ENCODE peak calls at places on chromosomes 12 and 14, in seven cellular contexts. One of them, this sample, is unnamed.
A peak's percentile ranks its signal among the peaks of the same experiment; 100 is the strongest.

GRCh38 chr12:76201758-76202157 is 117.3 kb upstream of the NAP1L1 start:
- DNase-seq in Panc1: no peak
- DNase-seq in CD4-positive, alpha-beta T cell: no peak
- DNase-seq in spleen: no peak
- DNase-seq in pancreas: no peak
- DNase-seq in psoas muscle: no peak
- DNase-seq in fibroblast of lung: no peak
- DNase-seq in this sample: no peak

GRCh38 chr12:50240792-50241114 is 42.6 kb downstream of the LIMA1 start:
- DNase-seq in Panc1: no peak
- DNase-seq in CD4-positive, alpha-beta T cell: no peak
- DNase-seq in spleen: no peak
- DNase-seq in pancreas: no peak
- DNase-seq in psoas muscle: no peak
- DNase-seq in fibroblast of lung: no peak
- DNase-seq in this sample: no peak

GRCh38 chr14:23916446-23916845 is 37.1 kb upstream of the DHRS4 start:
- DNase-seq in Panc1: no peak
- DNase-seq in CD4-positive, alpha-beta T cell: no peak
- DNase-seq in spleen: no peak
- DNase-seq in pancreas: no peak
- DNase-seq in psoas muscle: no peak
- DNase-seq in fibroblast of lung: no peak
- DNase-seq in this sample: no peak

GRCh38 chr12:52082988-52083637 is 3.6 kb downstream of the SMIM41 start:
- DNase-seq in Panc1: peak; percentile 45
- DNase-seq in CD4-positive, alpha-beta T cell: peak; percentile 54
- DNase-seq in spleen: peak; percentile 89
- DNase-seq in pancreas: peak; percentile 83
- DNase-seq in psoas muscle: peak; percentile 85
- DNase-seq in fibroblast of lung: peak; percentile 73
- DNase-seq in this sample: no peak

GRCh38 chr14:68789798-68790655 is 2.8 kb downstream of the ZFP36L1 start:
- DNase-seq in Panc1: no peak
- DNase-seq in CD4-positive, alpha-beta T cell: no peak
- DNase-seq in spleen: peak; percentile 87
- DNase-seq in pancreas: peak; percentile 87
- DNase-seq in psoas muscle: peak; percentile 66
- DNase-seq in fibroblast of lung: peak; percentile 39
- DNase-seq in this sample: no peak

GRCh38 chr12:9260931-9261330 is 52.7 kb upstream of the PZP start:
- DNase-seq in Panc1: no peak
- DNase-seq in CD4-positive, alpha-beta T cell: no peak
- DNase-seq in spleen: no peak
- DNase-seq in pancreas: no peak
- DNase-seq in psoas muscle: no peak
- DNase-seq in fibroblast of lung: peak; percentile 36
- DNase-seq in this sample: no peak

GRCh38 chr12:45774508-45775162 is 45.1 kb downstream of the ARID2 start:
- DNase-seq in Panc1: no peak
- DNase-seq in CD4-positive, alpha-beta T cell: no peak
- DNase-seq in spleen: no peak
- DNase-seq in pancreas: no peak
- DNase-seq in psoas muscle: no peak
- DNase-seq in fibroblast of lung: no peak
- DNase-seq in this sample: no peak

GRCh38 chr14:68651075-68651474 is 141.8 kb downstream of the ZFP36L1 start:
- DNase-seq in Panc1: no peak
- DNase-seq in CD4-positive, alpha-beta T cell: no peak
- DNase-seq in spleen: no peak
- DNase-seq in pancreas: no peak
- DNase-seq in psoas muscle: no peak
- DNase-seq in fibroblast of lung: peak; percentile 53
- DNase-seq in this sample: no peak

GRCh38 chr14:42806909-42807315 is 1200.2 kb downstream of the LRFN5 start:
- DNase-seq in Panc1: no peak
- DNase-seq in CD4-positive, alpha-beta T cell: no peak
- DNase-seq in spleen: no peak
- DNase-seq in pancreas: no peak
- DNase-seq in psoas muscle: no peak
- DNase-seq in fibroblast of lung: peak; percentile 100
- DNase-seq in this sample: peak; percentile 94

GRCh38 chr12:27899151-27899661 is 73.3 kb downstream of the PTHLH start:
- DNase-seq in Panc1: peak; percentile 12
- DNase-seq in CD4-positive, alpha-beta T cell: no peak
- DNase-seq in spleen: no peak
- DNase-seq in pancreas: no peak
- DNase-seq in psoas muscle: no peak
- DNase-seq in fibroblast of lung: peak; percentile 99
- DNase-seq in this sample: peak; percentile 98

GRCh38 chr12:11510671-11511070 is 115.3 kb upstream of the PRB2 start:
- DNase-seq in Panc1: no peak
- DNase-seq in CD4-positive, alpha-beta T cell: no peak
- DNase-seq in spleen: no peak
- DNase-seq in pancreas: no peak
- DNase-seq in psoas muscle: no peak
- DNase-seq in fibroblast of lung: no peak
- DNase-seq in this sample: no peak

GRCh38 chr14:104428333-104428851 is 151.2 kb upstream of the C14orf180 start:
- DNase-seq in Panc1: no peak
- DNase-seq in CD4-positive, alpha-beta T cell: no peak
- DNase-seq in spleen: no peak
- DNase-seq in pancreas: no peak
- DNase-seq in psoas muscle: no peak
- DNase-seq in fibroblast of lung: no peak
- DNase-seq in this sample: no peak

GRCh38 chr14:95479494-95479893 is 37.0 kb downstream of the SYNE3 start:
- DNase-seq in Panc1: no peak
- DNase-seq in CD4-positive, alpha-beta T cell: no peak
- DNase-seq in spleen: no peak
- DNase-seq in pancreas: no peak
- DNase-seq in psoas muscle: no peak
- DNase-seq in fibroblast of lung: no peak
- DNase-seq in this sample: no peak

GRCh38 chr12:132227156-132227555 is 82.9 kb downstream of the NOC4L start:
- DNase-seq in Panc1: no peak
- DNase-seq in CD4-positive, alpha-beta T cell: no peak
- DNase-seq in spleen: no peak
- DNase-seq in pancreas: peak; percentile 47
- DNase-seq in psoas muscle: no peak
- DNase-seq in fibroblast of lung: no peak
- DNase-seq in this sample: no peak

GRCh38 chr14:31932675-31933074 is 144.4 kb upstream of the ARHGAP5 start:
- DNase-seq in Panc1: no peak
- DNase-seq in CD4-positive, alpha-beta T cell: no peak
- DNase-seq in spleen: no peak
- DNase-seq in pancreas: no peak
- DNase-seq in psoas muscle: no peak
- DNase-seq in fibroblast of lung: no peak
- DNase-seq in this sample: no peak

GRCh38 chr14:88037270-88037669 is 32.3 kb downstream of the GPR65 start:
- DNase-seq in Panc1: no peak
- DNase-seq in CD4-positive, alpha-beta T cell: no peak
- DNase-seq in spleen: no peak
- DNase-seq in pancreas: no peak
- DNase-seq in psoas muscle: no peak
- DNase-seq in fibroblast of lung: no peak
- DNase-seq in this sample: no peak

GRCh38 chr12:14691560-14691959 is 4.8 kb downstream of the GUCY2C start:
- DNase-seq in Panc1: no peak
- DNase-seq in CD4-positive, alpha-beta T cell: no peak
- DNase-seq in spleen: no peak
- DNase-seq in pancreas: no peak
- DNase-seq in psoas muscle: no peak
- DNase-seq in fibroblast of lung: no peak
- DNase-seq in this sample: no peak

GRCh38 chr12:40141996-40142395 is 36.1 kb upstream of the SLC2A13 start:
- DNase-seq in Panc1: no peak
- DNase-seq in CD4-positive, alpha-beta T cell: no peak
- DNase-seq in spleen: no peak
- DNase-seq in pancreas: no peak
- DNase-seq in psoas muscle: no peak
- DNase-seq in fibroblast of lung: no peak
- DNase-seq in this sample: no peak

GRCh38 chr14:57413849-57414248 is 23.5 kb downstream of the NAA30 start:
- DNase-seq in Panc1: no peak
- DNase-seq in CD4-positive, alpha-beta T cell: no peak
- DNase-seq in spleen: no peak
- DNase-seq in pancreas: no peak
- DNase-seq in psoas muscle: no peak
- DNase-seq in fibroblast of lung: no peak
- DNase-seq in this sample: no peak

GRCh38 chr14:77181603-77182437 is at the start of gene TMEM63C:
- DNase-seq in Panc1: no peak
- DNase-seq in CD4-positive, alpha-beta T cell: peak; percentile 6
- DNase-seq in spleen: peak; percentile 84
- DNase-seq in pancreas: peak; percentile 82
- DNase-seq in psoas muscle: no peak
- DNase-seq in fibroblast of lung: no peak
- DNase-seq in this sample: no peak

GRCh38 chr12:82314406-82314892 is 43.7 kb downstream of the CCDC59 start:
- DNase-seq in Panc1: no peak
- DNase-seq in CD4-positive, alpha-beta T cell: no peak
- DNase-seq in spleen: no peak
- DNase-seq in pancreas: peak; percentile 54
- DNase-seq in psoas muscle: peak; percentile 36
- DNase-seq in fibroblast of lung: no peak
- DNase-seq in this sample: no peak

GRCh38 chr12:104219908-104220404 is 4.4 kb downstream of the TXNRD1 start:
- DNase-seq in Panc1: peak; percentile 91
- DNase-seq in CD4-positive, alpha-beta T cell: peak; percentile 42
- DNase-seq in spleen: no peak
- DNase-seq in pancreas: no peak
- DNase-seq in psoas muscle: no peak
- DNase-seq in fibroblast of lung: peak; percentile 81
- DNase-seq in this sample: no peak

GRCh38 chr14:24848427-24848826 is 201.5 kb downstream of the STXBP6 start:
- DNase-seq in Panc1: no peak
- DNase-seq in CD4-positive, alpha-beta T cell: no peak
- DNase-seq in spleen: no peak
- DNase-seq in pancreas: no peak
- DNase-seq in psoas muscle: no peak
- DNase-seq in fibroblast of lung: peak; percentile 73
- DNase-seq in this sample: no peak

GRCh38 chr14:59331217-59331616 is 134.0 kb downstream of the GPR135 start:
- DNase-seq in Panc1: no peak
- DNase-seq in CD4-positive, alpha-beta T cell: no peak
- DNase-seq in spleen: no peak
- DNase-seq in pancreas: no peak
- DNase-seq in psoas muscle: no peak
- DNase-seq in fibroblast of lung: no peak
- DNase-seq in this sample: no peak

GRCh38 chr12:86367137-86367536 is 110.9 kb upstream of the MGAT4C start:
- DNase-seq in Panc1: no peak
- DNase-seq in CD4-positive, alpha-beta T cell: no peak
- DNase-seq in spleen: no peak
- DNase-seq in pancreas: no peak
- DNase-seq in psoas muscle: no peak
- DNase-seq in fibroblast of lung: no peak
- DNase-seq in this sample: no peak

GRCh38 chr12:94799136-94799535 is 148.8 kb upstream of the TMCC3 start:
- DNase-seq in Panc1: no peak
- DNase-seq in CD4-positive, alpha-beta T cell: no peak
- DNase-seq in spleen: no peak
- DNase-seq in pancreas: no peak
- DNase-seq in psoas muscle: no peak
- DNase-seq in fibroblast of lung: no peak
- DNase-seq in this sample: no peak

DNA sequence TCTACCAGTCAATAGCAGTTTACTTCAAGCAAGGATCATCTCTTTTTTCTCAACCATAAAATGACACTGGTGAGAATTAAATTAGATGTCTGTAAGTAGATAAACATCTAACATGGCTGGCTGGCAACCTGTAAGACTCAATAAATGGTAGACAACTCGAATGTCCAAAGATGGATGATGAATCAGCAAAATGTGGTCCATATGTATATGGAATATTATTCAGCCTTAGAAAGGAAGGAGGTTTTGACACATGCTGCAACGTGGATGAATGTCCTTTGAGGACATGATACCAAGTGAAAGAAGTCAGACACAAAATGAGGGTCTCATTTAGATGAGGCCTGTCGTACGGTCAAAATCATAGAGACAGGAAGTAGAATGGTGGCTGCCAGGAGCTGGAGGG is 46.2 kb downstream of the SPRING1 start:
- DNase-seq in Panc1: no peak
- DNase-seq in CD4-positive, alpha-beta T cell: no peak
- DNase-seq in spleen: no peak
- DNase-seq in pancreas: no peak
- DNase-seq in psoas muscle: no peak
- DNase-seq in fibroblast of lung: no peak
- DNase-seq in this sample: no peak
- H3K27me3 ChIP-seq in Panc1: no peaks in the 10 kb centered on the region
- H3K27me3 ChIP-seq in CD4-positive, alpha-beta T cell: peaks cover 16% of the 10 kb centered on the region
- H3K27me3 ChIP-seq in spleen: peaks cover 17% of the 10 kb centered on the region
- H3K27me3 ChIP-seq in pancreas: no peaks in the 10 kb centered on the region
- H3K27me3 ChIP-seq in psoas muscle: peaks cover 19% of the 10 kb centered on the region
- H3K27me3 ChIP-seq in fibroblast of lung: peaks cover 28% of the 10 kb centered on the region
- H3K27me3 ChIP-seq in this sample: peaks cover 60% of the 10 kb centered on the region

GRCh38 chr12:63846249-63846967 is 1.9 kb downstream of the SRGAP1 start:
- DNase-seq in Panc1: no peak
- DNase-seq in CD4-positive, alpha-beta T cell: no peak
- DNase-seq in spleen: no peak
- DNase-seq in pancreas: no peak
- DNase-seq in psoas muscle: no peak
- DNase-seq in fibroblast of lung: peak; percentile 41
- DNase-seq in this sample: no peak
- TF ChIP-seq CTCF in Panc1: no peak
- TF ChIP-seq CTCF in CD4-positive, alpha-beta T cell: no peak
- TF ChIP-seq CTCF in spleen: no peak
- TF ChIP-seq CTCF in pancreas: no peak
- TF ChIP-seq CTCF in psoas muscle: no peak
- TF ChIP-seq CTCF in fibroblast of lung: peak; percentile 9
- TF ChIP-seq CTCF in this sample: no peak

DNA sequence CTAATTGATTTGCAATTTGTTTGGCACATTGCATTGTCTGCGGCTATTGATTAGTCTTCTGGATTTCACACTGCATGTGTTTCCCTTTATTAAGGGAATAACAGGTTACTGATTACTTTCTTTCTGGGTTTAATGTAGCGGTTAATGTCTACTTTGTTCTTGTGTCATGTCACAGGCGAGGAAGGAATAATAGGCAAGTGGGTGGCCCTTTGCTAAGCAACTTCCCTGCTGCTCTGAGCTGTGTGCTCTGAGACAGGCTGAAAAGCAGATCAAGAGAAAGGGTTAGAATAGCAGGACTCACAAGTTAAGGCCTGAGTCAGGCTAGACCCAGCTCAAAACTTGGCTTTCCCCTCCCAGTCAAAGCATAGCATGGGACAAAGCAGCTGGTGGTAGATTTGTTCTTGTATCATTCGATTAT is 77.2 kb downstream of the NKX2-1 start:
- DNase-seq in Panc1: no peak
- DNase-seq in CD4-positive, alpha-beta T cell: no peak
- DNase-seq in spleen: no peak
- DNase-seq in pancreas: no peak
- DNase-seq in psoas muscle: no peak
- DNase-seq in fibroblast of lung: no peak
- DNase-seq in this sample: no peak
- H3K27me3 ChIP-seq in Panc1: no peaks in the 10 kb centered on the region
- H3K27me3 ChIP-seq in CD4-positive, alpha-beta T cell: no peaks in the 10 kb centered on the region
- H3K27me3 ChIP-seq in spleen: peaks cover 4% of the 10 kb centered on the region
- H3K27me3 ChIP-seq in pancreas: no peaks in the 10 kb centered on the region
- H3K27me3 ChIP-seq in psoas muscle: peaks cover 11% of the 10 kb centered on the region
- H3K27me3 ChIP-seq in fibroblast of lung: no peaks in the 10 kb centered on the region
- H3K27me3 ChIP-seq in this sample: no peaks in the 10 kb centered on the region

GRCh38 chr12:54622463-54623183 is 12.1 kb downstream of the LACRT start:
- DNase-seq in Panc1: no peak
- DNase-seq in CD4-positive, alpha-beta T cell: no peak
- DNase-seq in spleen: no peak
- DNase-seq in pancreas: no peak
- DNase-seq in psoas muscle: no peak
- DNase-seq in fibroblast of lung: peak; percentile 15
- DNase-seq in this sample: no peak
- TF ChIP-seq CTCF in Panc1: peak; percentile 54
- TF ChIP-seq CTCF in CD4-positive, alpha-beta T cell: peak; percentile 38
- TF ChIP-seq CTCF in spleen: no peak
- TF ChIP-seq CTCF in pancreas: no peak
- TF ChIP-seq CTCF in psoas muscle: peak; percentile 15
- TF ChIP-seq CTCF in fibroblast of lung: peak; percentile 32
- TF ChIP-seq CTCF in this sample: peak; percentile 44

This sample was measured in AG04450.